ENCODE peak calls at places on chromosomes 16 and 17, in four cellular contexts. P is adrenal gland, V is A549, I is upper lobe of right lung. B is an unnamed sample.
A peak's percentile ranks its signal among the peaks of the same experiment; 100 is the strongest.

GRCh38 chr17:82014432-82014831 is 8.2 kb downstream of the CENPX start:
- DNase-seq in P (no peak), V (no peak), I (peak; percentile 83), B (no peak)

GRCh38 chr17:82384051-82384729 is 12.6 kb downstream of the UTS2R start:
- DNase-seq in P (no peak), V (no peak), I (no peak), B (no peak)

GRCh38 chr16:66166451-66166850 is 200.0 kb upstream of the CDH5 start:
- DNase-seq in P (peak; percentile 80), V (no peak), I (no peak), B (no peak)

GRCh38 chr16:81652798-81653505 is 126.1 kb upstream of the PLCG2 start:
- DNase-seq in P (no peak), V (no peak), I (no peak), B (no peak)

GRCh38 chr16:75012380-75013081 is 13.7 kb downstream of the ZNRF1 start:
- DNase-seq in P (no peak), V (no peak), I (no peak), B (no peak)

GRCh38 chr16:86531193-86531550 is 20.8 kb downstream of the FOXF1 start:
- DNase-seq in P (peak; percentile 67), V (no peak), I (peak; percentile 64), B (no peak)

GRCh38 chr17:1752425-1752941 is 9.4 kb upstream of the SERPINF1 start:
- DNase-seq in P (peak; percentile 80), V (peak; percentile 83), I (peak; percentile 89), B (no peak)

GRCh38 chr16:88013091-88013609 is 61.9 kb downstream of the BANP start:
- DNase-seq in P (no peak), V (no peak), I (no peak), B (no peak)

GRCh38 chr16:57637424-57637823 is 9.0 kb downstream of the ADGRG1 start:
- DNase-seq in P (no peak), V (no peak), I (no peak), B (no peak)

GRCh38 chr16:21990381-21990944 is 10.5 kb downstream of the PDZD9 start:
- DNase-seq in P (no peak), V (no peak), I (no peak), B (no peak)

GRCh38 chr16:64132190-64132589 is 989.7 kb downstream of the CDH11 start:
- DNase-seq in P (no peak), V (no peak), I (no peak), B (no peak)

GRCh38 chr17:82458885-82459424 is 414 bp downstream of the NARF start:
- DNase-seq in P (no peak), V (no peak), I (no peak), B (no peak)

GRCh38 chr16:12416136-12416787 is 387.4 kb downstream of the CPPED1 start:
- DNase-seq in P (no peak), V (no peak), I (no peak), B (no peak)

GRCh38 chr16:29807426-29808218 is 1.3 kb downstream of the MAZ start:
- DNase-seq in P (peak; percentile 94), V (no peak), I (peak; percentile 94), B (peak; percentile 70)

GRCh38 chr17:7687072-7687907 is at the start of gene TP53:
- DNase-seq in P (peak; percentile 93), V (peak; percentile 91), I (peak; percentile 89), B (peak; percentile 68)

GRCh38 chr17:48647103-48647963 is 21.2 kb upstream of the HOXB9 start:
- DNase-seq in P (no peak), V (peak; percentile 71), I (no peak), B (no peak)

DNA sequence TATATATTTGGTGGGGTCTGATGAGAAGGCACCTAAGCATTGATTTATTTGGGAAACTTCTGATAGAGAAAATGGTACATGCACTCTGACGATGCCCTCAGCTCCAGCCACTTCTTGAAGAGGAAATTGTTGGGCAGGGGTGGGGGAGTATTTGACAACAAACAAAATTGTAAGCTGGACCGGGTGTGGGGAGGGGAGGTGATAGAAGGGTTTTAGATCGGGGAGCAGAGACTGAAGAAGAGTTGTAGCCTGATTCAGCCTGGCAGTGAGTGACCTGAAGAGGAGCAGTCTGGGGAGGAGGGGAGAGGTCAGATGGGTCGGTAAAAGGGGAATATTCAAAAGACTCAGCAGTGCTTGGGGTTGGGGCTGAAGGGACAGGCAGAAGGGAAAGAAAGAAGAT is 2284.7 kb downstream of the TP53TG3F start:
- DNase-seq in P (no peak), V (no peak), I (no peak), B (no peak)
- H3K9me3 ChIP-seq in P (no peaks in the 10 kb centered on the region), V (no peaks in the 10 kb centered on the region), I (no peaks in the 10 kb centered on the region), B (no peaks in the 10 kb centered on the region)

DNA sequence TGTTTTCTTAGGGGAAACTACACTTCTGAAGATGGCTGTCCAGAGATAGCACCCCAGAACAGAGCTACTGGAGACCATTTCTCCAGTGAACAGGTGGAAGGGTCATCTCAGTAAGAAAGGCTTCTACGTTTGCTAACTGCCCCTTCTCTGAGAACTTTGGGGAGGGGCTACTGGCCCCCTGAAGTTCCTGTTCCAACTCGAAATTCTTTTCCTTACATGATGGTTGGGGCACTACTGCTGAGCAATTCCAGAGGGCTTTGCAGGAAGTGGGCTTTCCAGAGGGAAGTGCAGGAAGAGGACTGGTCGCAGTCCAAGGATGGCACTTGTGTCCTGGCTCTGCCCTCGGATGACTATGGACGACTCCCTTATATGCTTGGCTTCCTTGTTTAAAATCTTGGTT is 31.2 kb downstream of the TOM1L2 start:
- DNase-seq in P (no peak), V (no peak), I (no peak), B (no peak)
- H3K4me3 ChIP-seq in P (no peak overlapping the region), V (no peak overlapping the region), I (no peak overlapping the region), B (no peak overlapping the region)

DNA sequence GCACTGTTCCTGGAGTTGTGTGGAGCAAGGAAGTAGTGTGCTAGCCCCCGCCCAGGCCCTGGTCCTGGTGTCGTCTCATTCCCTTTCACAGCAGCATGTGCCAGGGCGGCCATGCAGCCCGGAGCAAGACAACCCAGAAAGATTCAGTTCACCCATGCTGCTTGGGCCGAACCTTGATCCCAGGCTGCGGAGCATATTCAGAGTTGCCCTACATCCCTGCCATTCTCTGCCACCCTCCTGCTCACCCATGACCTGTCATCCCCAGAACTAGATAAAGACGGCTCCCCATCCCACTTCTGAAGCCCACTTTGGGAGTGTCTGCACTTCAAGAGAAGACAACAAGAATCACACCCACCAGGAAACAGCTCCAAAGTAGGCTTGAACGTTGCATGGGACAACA is 2452.5 kb downstream of the TP53TG3F start:
- DNase-seq in P (no peak), V (no peak), I (no peak), B (no peak)
- H3K9me3 ChIP-seq in P (no peaks in the 10 kb centered on the region), V (peaks cover 6% of the 10 kb centered on the region), I (no peaks in the 10 kb centered on the region), B (no peaks in the 10 kb centered on the region)

GRCh38 chr16:9095998-9096397 is 4.6 kb downstream of the HAPSTR1 start:
- DNase-seq in P (no peak), V (no peak), I (no peak), B (no peak)
- H3K4me3 ChIP-seq in P (peak overlapping the region; percentile 80), V (peak overlapping the region; percentile 89), I (no peak overlapping the region), B (peak overlapping the region; percentile 93)

GRCh38 chr16:80065565-80065964 is 465.0 kb upstream of the MAF start:
- DNase-seq in P (no peak), V (no peak), I (no peak), B (no peak)
- H3K9me3 ChIP-seq in P (no peaks in the 10 kb centered on the region), V (no peaks in the 10 kb centered on the region), I (no peaks in the 10 kb centered on the region), B (no peaks in the 10 kb centered on the region)

DNA sequence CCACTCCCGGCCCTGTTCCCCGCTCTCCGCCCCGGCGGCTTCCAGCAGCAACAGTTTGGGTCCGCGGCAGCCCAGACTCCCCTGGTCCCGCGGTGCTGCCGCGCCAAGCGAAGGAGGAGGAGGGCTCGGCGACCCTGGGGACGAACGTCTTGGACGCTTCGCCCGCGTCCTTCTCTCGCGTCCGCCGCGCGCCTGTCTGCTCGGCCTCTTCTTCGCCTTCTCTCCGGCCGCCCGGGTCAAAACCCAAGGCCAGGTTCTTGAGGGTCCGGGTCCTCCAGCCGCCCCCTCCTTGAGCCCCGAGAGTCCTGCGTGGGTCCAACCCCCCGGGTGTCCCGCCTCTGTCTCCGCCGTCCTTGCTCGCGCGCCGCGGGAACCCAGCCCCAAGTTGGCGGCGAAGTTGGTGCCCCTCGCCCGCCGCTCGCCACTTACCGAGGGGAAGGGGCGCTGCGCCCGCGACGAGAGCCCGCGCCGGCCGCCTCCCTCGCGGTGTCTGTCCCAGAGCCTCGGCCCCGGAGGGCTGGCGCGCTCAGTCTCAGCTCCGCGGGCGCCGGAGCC is 1.4 kb upstream of the GRIN2C start:
- DNase-seq in P (no peak), V (no peak), I (no peak), B (no peak)
- H3K4me3 ChIP-seq in P (peak overlapping the region; percentile 35), V (peak overlapping the region; percentile 39), I (no peak overlapping the region), B (peak overlapping the region; percentile 61)

GRCh38 chr17:27066315-27066714 is 227.6 kb upstream of the WSB1 start:
- DNase-seq in P (no peak), V (no peak), I (no peak), B (no peak)
- H3K9me3 ChIP-seq in P (no peaks in the 10 kb centered on the region), V (no peaks in the 10 kb centered on the region), I (no peaks in the 10 kb centered on the region), B (no peaks in the 10 kb centered on the region)

B was measured in thoracic aorta.